ENCODE peak calls at places on chromosomes 13 and 19, in eight cellular contexts. One of them, this sample, is unnamed.

GRCh38 chr19:46976845-46977320 is 42.8 kb upstream of the NPAS1 start:
- DNase-seq in cardiac muscle cell: peak; percentile 68
- DNase-seq in IMR-90: peak; percentile 55
- DNase-seq in stomach: peak; percentile 43
- DNase-seq in fibroblast of lung: peak; percentile 87
- DNase-seq in HCT116: no peak
- DNase-seq in tibial nerve: no peak
- DNase-seq in breast epithelium: no peak
- DNase-seq in this sample: peak; percentile 43

GRCh38 chr19:35247526-35248309 is 1.1 kb upstream of the LSR start:
- DNase-seq in cardiac muscle cell: peak; percentile 96
- DNase-seq in IMR-90: no peak
- DNase-seq in stomach: peak; percentile 93
- DNase-seq in fibroblast of lung: no peak
- DNase-seq in HCT116: peak; percentile 95
- DNase-seq in tibial nerve: no peak
- DNase-seq in breast epithelium: peak; percentile 86
- DNase-seq in this sample: no peak

GRCh38 chr13:105918842-105919741 is 616.4 kb downstream of the EFNB2 start:
- DNase-seq in cardiac muscle cell: no peak
- DNase-seq in IMR-90: peak; percentile 82
- DNase-seq in stomach: peak; percentile 54
- DNase-seq in fibroblast of lung: peak; percentile 83
- DNase-seq in HCT116: peak; percentile 88
- DNase-seq in tibial nerve: no peak
- DNase-seq in breast epithelium: no peak
- DNase-seq in this sample: no peak

GRCh38 chr19:55947532-55947931 is at the start of gene NLRP8:
- DNase-seq in cardiac muscle cell: no peak
- DNase-seq in IMR-90: no peak
- DNase-seq in stomach: no peak
- DNase-seq in fibroblast of lung: no peak
- DNase-seq in HCT116: no peak
- DNase-seq in tibial nerve: no peak
- DNase-seq in breast epithelium: no peak
- DNase-seq in this sample: no peak

GRCh38 chr19:21595185-21595584 is 89.8 kb downstream of the ZNF429 start:
- DNase-seq in cardiac muscle cell: no peak
- DNase-seq in IMR-90: no peak
- DNase-seq in stomach: no peak
- DNase-seq in fibroblast of lung: no peak
- DNase-seq in HCT116: no peak
- DNase-seq in tibial nerve: no peak
- DNase-seq in breast epithelium: no peak
- DNase-seq in this sample: no peak

GRCh38 chr13:23960566-23961156 is 63.4 kb upstream of the C1QTNF9B start:
- DNase-seq in cardiac muscle cell: peak; percentile 75
- DNase-seq in IMR-90: peak; percentile 60
- DNase-seq in stomach: no peak
- DNase-seq in fibroblast of lung: peak; percentile 48
- DNase-seq in HCT116: peak; percentile 27
- DNase-seq in tibial nerve: peak; percentile 14
- DNase-seq in breast epithelium: no peak
- DNase-seq in this sample: no peak

GRCh38 chr13:44815507-44816074 is 173.7 kb downstream of the NUFIP1 start:
- DNase-seq in cardiac muscle cell: peak; percentile 18
- DNase-seq in IMR-90: peak; percentile 98
- DNase-seq in stomach: no peak
- DNase-seq in fibroblast of lung: peak; percentile 99
- DNase-seq in HCT116: peak; percentile 67
- DNase-seq in tibial nerve: peak; percentile 22
- DNase-seq in breast epithelium: no peak
- DNase-seq in this sample: no peak

GRCh38 chr13:101390461-101390860 is 25.8 kb downstream of the NALCN start:
- DNase-seq in cardiac muscle cell: no peak
- DNase-seq in IMR-90: peak; percentile 30
- DNase-seq in stomach: no peak
- DNase-seq in fibroblast of lung: peak; percentile 74
- DNase-seq in HCT116: no peak
- DNase-seq in tibial nerve: no peak
- DNase-seq in breast epithelium: no peak
- DNase-seq in this sample: no peak

GRCh38 chr19:5880604-5881078 is 10.3 kb upstream of the FUT5 start:
- DNase-seq in cardiac muscle cell: peak; percentile 92
- DNase-seq in IMR-90: peak; percentile 74
- DNase-seq in stomach: no peak
- DNase-seq in fibroblast of lung: peak; percentile 72
- DNase-seq in HCT116: no peak
- DNase-seq in tibial nerve: no peak
- DNase-seq in breast epithelium: no peak
- DNase-seq in this sample: peak; percentile 78

GRCh38 chr13:46596501-46596900 is 43.5 kb downstream of the LRCH1 start:
- DNase-seq in cardiac muscle cell: no peak
- DNase-seq in IMR-90: no peak
- DNase-seq in stomach: no peak
- DNase-seq in fibroblast of lung: no peak
- DNase-seq in HCT116: no peak
- DNase-seq in tibial nerve: no peak
- DNase-seq in breast epithelium: no peak
- DNase-seq in this sample: no peak

GRCh38 chr13:38166121-38166520 is 183.5 kb upstream of the UFM1 start:
- DNase-seq in cardiac muscle cell: no peak
- DNase-seq in IMR-90: no peak
- DNase-seq in stomach: no peak
- DNase-seq in fibroblast of lung: peak; percentile 50
- DNase-seq in HCT116: no peak
- DNase-seq in tibial nerve: no peak
- DNase-seq in breast epithelium: no peak
- DNase-seq in this sample: no peak

GRCh38 chr13:25095862-25096453 is at the start of gene PABPC3:
- DNase-seq in cardiac muscle cell: no peak
- DNase-seq in IMR-90: no peak
- DNase-seq in stomach: no peak
- DNase-seq in fibroblast of lung: no peak
- DNase-seq in HCT116: no peak
- DNase-seq in tibial nerve: no peak
- DNase-seq in breast epithelium: no peak
- DNase-seq in this sample: no peak

GRCh38 chr13:49220856-49221614 is 897 bp downstream of the MLNR start:
- DNase-seq in cardiac muscle cell: no peak
- DNase-seq in IMR-90: peak; percentile 12
- DNase-seq in stomach: no peak
- DNase-seq in fibroblast of lung: peak; percentile 16
- DNase-seq in HCT116: no peak
- DNase-seq in tibial nerve: no peak
- DNase-seq in breast epithelium: no peak
- DNase-seq in this sample: no peak

GRCh38 chr19:3792114-3792513 is 5.9 kb upstream of the MATK start:
- DNase-seq in cardiac muscle cell: no peak
- DNase-seq in IMR-90: no peak
- DNase-seq in stomach: no peak
- DNase-seq in fibroblast of lung: no peak
- DNase-seq in HCT116: no peak
- DNase-seq in tibial nerve: no peak
- DNase-seq in breast epithelium: no peak
- DNase-seq in this sample: no peak

GRCh38 chr13:66152596-66152995 is 1077.5 kb downstream of the PCDH9 start:
- DNase-seq in cardiac muscle cell: no peak
- DNase-seq in IMR-90: no peak
- DNase-seq in stomach: no peak
- DNase-seq in fibroblast of lung: no peak
- DNase-seq in HCT116: no peak
- DNase-seq in tibial nerve: no peak
- DNase-seq in breast epithelium: no peak
- DNase-seq in this sample: no peak

GRCh38 chr13:61685683-61686013 is 270.0 kb upstream of the PCDH20 start:
- DNase-seq in cardiac muscle cell: peak; percentile 61
- DNase-seq in IMR-90: no peak
- DNase-seq in stomach: no peak
- DNase-seq in fibroblast of lung: no peak
- DNase-seq in HCT116: peak; percentile 3
- DNase-seq in tibial nerve: no peak
- DNase-seq in breast epithelium: no peak
- DNase-seq in this sample: no peak

GRCh38 chr13:98773053-98773452 is 20.6 kb upstream of the SLC15A1 start:
- DNase-seq in cardiac muscle cell: no peak
- DNase-seq in IMR-90: no peak
- DNase-seq in stomach: no peak
- DNase-seq in fibroblast of lung: no peak
- DNase-seq in HCT116: no peak
- DNase-seq in tibial nerve: no peak
- DNase-seq in breast epithelium: no peak
- DNase-seq in this sample: no peak
- TF ChIP-seq CTCF in cardiac muscle cell: peak; percentile 2
- TF ChIP-seq CTCF in IMR-90: no peak
- TF ChIP-seq CTCF in stomach: no peak
- TF ChIP-seq CTCF in fibroblast of lung: no peak
- TF ChIP-seq CTCF in HCT116: no peak
- TF ChIP-seq CTCF in tibial nerve: no peak
- TF ChIP-seq CTCF in breast epithelium: no peak
- TF ChIP-seq CTCF in this sample: no peak

GRCh38 chr13:113724780-113725315 is 34.2 kb upstream of the TMEM255B start:
- DNase-seq in cardiac muscle cell: peak; percentile 88
- DNase-seq in IMR-90: peak; percentile 23
- DNase-seq in stomach: peak; percentile 72
- DNase-seq in fibroblast of lung: peak; percentile 66
- DNase-seq in HCT116: peak; percentile 33
- DNase-seq in tibial nerve: peak; percentile 58
- DNase-seq in breast epithelium: peak; percentile 84
- DNase-seq in this sample: peak; percentile 75

GRCh38 chr13:113723400-113724015 is 35.5 kb upstream of the TMEM255B start:
- DNase-seq in cardiac muscle cell: no peak
- DNase-seq in IMR-90: no peak
- DNase-seq in stomach: no peak
- DNase-seq in fibroblast of lung: no peak
- DNase-seq in HCT116: no peak
- DNase-seq in tibial nerve: no peak
- DNase-seq in breast epithelium: no peak
- DNase-seq in this sample: no peak

GRCh38 chr13:113722921-113723320 is 36.1 kb upstream of the TMEM255B start:
- DNase-seq in cardiac muscle cell: peak; percentile 43
- DNase-seq in IMR-90: no peak
- DNase-seq in stomach: peak; percentile 38
- DNase-seq in fibroblast of lung: no peak
- DNase-seq in HCT116: no peak
- DNase-seq in tibial nerve: no peak
- DNase-seq in breast epithelium: no peak
- DNase-seq in this sample: no peak

GRCh38 chr13:113726961-113727411 is 32.0 kb upstream of the TMEM255B start:
- DNase-seq in cardiac muscle cell: no peak
- DNase-seq in IMR-90: peak; percentile 31
- DNase-seq in stomach: no peak
- DNase-seq in fibroblast of lung: peak; percentile 70
- DNase-seq in HCT116: no peak
- DNase-seq in tibial nerve: no peak
- DNase-seq in breast epithelium: no peak
- DNase-seq in this sample: no peak

DNA sequence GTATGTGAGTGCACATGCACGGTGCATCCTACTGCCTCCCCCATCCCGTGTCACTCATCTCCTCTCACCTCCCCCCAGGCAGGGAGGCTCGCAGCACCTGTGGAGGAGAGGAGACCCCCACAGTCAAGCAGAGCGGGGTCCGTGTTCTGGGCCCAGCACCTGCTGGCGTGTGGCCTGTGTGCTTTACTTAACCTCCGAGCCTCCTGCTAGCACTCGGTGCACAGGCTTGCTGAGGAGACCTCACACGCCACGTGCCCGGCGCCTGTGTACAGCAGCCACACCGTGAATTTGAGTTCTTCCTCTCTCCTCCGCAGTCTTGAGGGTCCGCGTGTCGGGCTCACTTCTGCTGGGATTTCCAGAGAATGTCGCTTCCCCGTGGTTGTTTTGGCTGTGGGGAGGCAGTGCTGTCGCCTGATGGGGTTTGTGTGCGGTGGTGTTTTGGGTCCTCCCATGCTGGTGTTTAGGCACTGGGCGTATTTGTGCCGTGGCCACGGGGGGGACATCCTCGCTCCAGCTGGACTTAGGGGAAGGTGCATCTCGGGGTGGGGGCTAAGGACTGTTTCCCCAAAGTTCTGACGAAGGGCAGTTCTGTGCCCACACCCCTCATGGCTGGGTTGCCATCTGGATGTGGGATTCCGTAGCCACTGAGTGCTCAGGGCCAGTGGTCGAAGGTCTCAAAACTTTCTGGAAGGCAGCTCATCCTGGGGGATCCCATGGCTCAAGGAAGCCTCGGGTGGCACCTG is 34.8 kb upstream of the TMEM255B start:
- DNase-seq in cardiac muscle cell: no peak
- DNase-seq in IMR-90: no peak
- DNase-seq in stomach: no peak
- DNase-seq in fibroblast of lung: no peak
- DNase-seq in HCT116: no peak
- DNase-seq in tibial nerve: no peak
- DNase-seq in breast epithelium: no peak
- DNase-seq in this sample: no peak
- H3K4me3 ChIP-seq in cardiac muscle cell: peak overlapping the region; percentile 38
- H3K4me3 ChIP-seq in IMR-90: no peak overlapping the region
- H3K4me3 ChIP-seq in stomach: peak overlapping the region; percentile 47
- H3K4me3 ChIP-seq in fibroblast of lung: peak overlapping the region; percentile 49
- H3K4me3 ChIP-seq in HCT116: no peak overlapping the region
- H3K4me3 ChIP-seq in tibial nerve: peak overlapping the region; percentile 41
- H3K4me3 ChIP-seq in breast epithelium: peak overlapping the region; percentile 53
- H3K4me3 ChIP-seq in this sample: peak overlapping the region; percentile 68

GRCh38 chr19:33819496-33819874 is 22.8 kb downstream of the KCTD15 start:
- DNase-seq in cardiac muscle cell: no peak
- DNase-seq in IMR-90: no peak
- DNase-seq in stomach: no peak
- DNase-seq in fibroblast of lung: no peak
- DNase-seq in HCT116: no peak
- DNase-seq in tibial nerve: no peak
- DNase-seq in breast epithelium: no peak
- DNase-seq in this sample: no peak
- H3K4me1 ChIP-seq in cardiac muscle cell: no peaks in the 10 kb centered on the region
- H3K4me1 ChIP-seq in IMR-90: peaks cover 3% of the 10 kb centered on the region
- H3K4me1 ChIP-seq in stomach: peaks cover 36% of the 10 kb centered on the region
- H3K4me1 ChIP-seq in fibroblast of lung: peaks cover 5% of the 10 kb centered on the region
- H3K4me1 ChIP-seq in HCT116: peaks cover 14% of the 10 kb centered on the region
- H3K4me1 ChIP-seq in tibial nerve: no peaks in the 10 kb centered on the region
- H3K4me1 ChIP-seq in breast epithelium: no peaks in the 10 kb centered on the region
- H3K4me1 ChIP-seq in this sample: peaks cover 53% of the 10 kb centered on the region

GRCh38 chr13:78876915-78877549 is 218.1 kb upstream of the OBI1 start:
- DNase-seq in cardiac muscle cell: no peak
- DNase-seq in IMR-90: no peak
- DNase-seq in stomach: no peak
- DNase-seq in fibroblast of lung: no peak
- DNase-seq in HCT116: no peak
- DNase-seq in tibial nerve: no peak
- DNase-seq in breast epithelium: no peak
- DNase-seq in this sample: no peak

GRCh38 chr13:78881746-78882145 is 222.8 kb upstream of the OBI1 start:
- DNase-seq in cardiac muscle cell: peak; percentile 52
- DNase-seq in IMR-90: no peak
- DNase-seq in stomach: no peak
- DNase-seq in fibroblast of lung: no peak
- DNase-seq in HCT116: no peak
- DNase-seq in tibial nerve: no peak
- DNase-seq in breast epithelium: no peak
- DNase-seq in this sample: no peak

GRCh38 chr13:78881054-78881453 is 222.1 kb upstream of the OBI1 start:
- DNase-seq in cardiac muscle cell: no peak
- DNase-seq in IMR-90: no peak
- DNase-seq in stomach: no peak
- DNase-seq in fibroblast of lung: no peak
- DNase-seq in HCT116: no peak
- DNase-seq in tibial nerve: no peak
- DNase-seq in breast epithelium: no peak
- DNase-seq in this sample: no peak

GRCh38 chr13:78875792-78876580 is 217.0 kb upstream of the OBI1 start:
- DNase-seq in cardiac muscle cell: no peak
- DNase-seq in IMR-90: no peak
- DNase-seq in stomach: no peak
- DNase-seq in fibroblast of lung: no peak
- DNase-seq in HCT116: no peak
- DNase-seq in tibial nerve: no peak
- DNase-seq in breast epithelium: no peak
- DNase-seq in this sample: no peak
- TF ChIP-seq CTCF in cardiac muscle cell: no peak
- TF ChIP-seq CTCF in IMR-90: no peak
- TF ChIP-seq CTCF in stomach: no peak
- TF ChIP-seq CTCF in fibroblast of lung: no peak
- TF ChIP-seq CTCF in HCT116: no peak
- TF ChIP-seq CTCF in tibial nerve: no peak
- TF ChIP-seq CTCF in breast epithelium: no peak
- TF ChIP-seq CTCF in this sample: no peak

This sample was measured in left ventricle myocardium inferior.